ENCODE peak calls at places on chromosomes 5 and 9, in four cellular contexts. J, P, R and O are unnamed samples.

GRCh38 chr5:170176916-170177315 is 55.9 kb upstream of the C5orf58 start:
- DNase-seq in R (no peak), P (no peak), J (no peak), O (no peak)

GRCh38 chr5:1838013-1838412 is 36.8 kb downstream of the NDUFS6 start:
- DNase-seq in R (no peak), P (no peak), J (no peak), O (no peak)

GRCh38 chr5:175873090-175873454 is 1.7 kb downstream of the CPLX2 start:
- DNase-seq in J (no peak), R (no peak), P (peak), O (peak)

GRCh38 chr5:15885156-15885555 is 294.4 kb downstream of the MARCHF11 start:
- DNase-seq in J (no peak), P (no peak), R (no peak), O (no peak)

GRCh38 chr5:101897914-101898313 is 398.2 kb downstream of the SLCO4C1 start:
- DNase-seq in R (no peak), J (peak), P (no peak), O (no peak)

GRCh38 chr5:74056789-74057164 is 430.8 kb downstream of the ARHGEF28 start:
- DNase-seq in P (no peak), R (no peak), J (no peak), O (no peak)

GRCh38 chr9:6198251-6198650 is 17.4 kb upstream of the IL33 start:
- DNase-seq in R (no peak), J (no peak), P (no peak), O (no peak)

GRCh38 chr5:115657883-115658233 is 32.0 kb upstream of the TMED7 start:
- DNase-seq in P (no peak), J (no peak), R (no peak), O (no peak)

GRCh38 chr5:73387630-73388370 is 60.8 kb downstream of the FOXD1 start:
- DNase-seq in P (no peak), J (no peak), R (no peak), O (no peak)

GRCh38 chr9:115590016-115590415 is 472.1 kb upstream of the TNC start:
- DNase-seq in R (no peak), P (no peak), J (no peak), O (no peak)

GRCh38 chr5:10254686-10255085 is 4.6 kb downstream of the CCT5 start:
- DNase-seq in P (no peak), R (no peak), J (no peak), O (no peak)

GRCh38 chr9:137406876-137407589 is 15.9 kb downstream of the EXD3 start:
- DNase-seq in P (peak), J (peak), R (no peak), O (no peak)

GRCh38 chr5:74179183-74179582 is 461.3 kb downstream of the ENC1 start:
- DNase-seq in J (no peak), P (no peak), R (no peak), O (no peak)

GRCh38 chr5:149581931-149582768 is 852 bp downstream of the ARHGEF37 start:
- DNase-seq in P (no peak), R (no peak), J (no peak), O (no peak)

GRCh38 chr9:105700598-105701544 is 6.5 kb downstream of the TMEM38B start:
- DNase-seq in J (no peak), P (no peak), R (no peak), O (no peak)

GRCh38 chr5:113212244-113212920 is 222.4 kb downstream of the TSSK1B start:
- DNase-seq in R (no peak), P (no peak), J (peak), O (no peak)

GRCh38 chr9:129549684-129550083 is 71.2 kb downstream of the C9orf50 start:
- DNase-seq in R (no peak), P (no peak), J (no peak), O (no peak)

GRCh38 chr5:38497946-38498345 is 58.5 kb downstream of the LIFR start:
- DNase-seq in J (no peak), R (no peak), P (no peak), O (no peak)

GRCh38 chr5:83767409-83767992 is 46.8 kb upstream of the HAPLN1 start:
- DNase-seq in J (no peak), P (no peak), R (no peak), O (no peak)

GRCh38 chr5:64766105-64766504 is 2.4 kb downstream of the SREK1IP1 start:
- DNase-seq in R (no peak), P (no peak), J (no peak), O (no peak)

GRCh38 chr5:65203746-65204145 is 278.0 kb downstream of the ADAMTS6 start:
- DNase-seq in R (no peak), P (no peak), J (no peak), O (no peak)

GRCh38 chr9:7536310-7536939 is 263.2 kb downstream of the DMAC1 start:
- DNase-seq in R (no peak), P (peak), J (no peak), O (peak)

GRCh38 chr5:151195622-151196021 is 28.3 kb downstream of the CCDC69 start:
- DNase-seq in J (no peak), P (no peak), R (no peak), O (no peak)

GRCh38 chr9:9142001-9142400 is 1342.4 kb upstream of the DMAC1 start:
- DNase-seq in R (no peak), P (no peak), J (peak), O (no peak)

GRCh38 chr9:126411225-126411947 is 84.8 kb downstream of the MVB12B start:
- DNase-seq in R (no peak), P (no peak), J (no peak), O (no peak)

GRCh38 chr5:151770383-151771258 is 1.1 kb upstream of the G3BP1 start:
- DNase-seq in J (peak), P (peak), R (no peak), O (peak)

GRCh38 chr5:14663734-14664269 is 716 bp upstream of the OTULIN start:
- DNase-seq in R (no peak), J (no peak), P (peak), O (peak)

GRCh38 chr9:91836515-91836914 is 113.5 kb downstream of the ROR2 start:
- DNase-seq in J (no peak), P (no peak), R (no peak), O (no peak)

GRCh38 chr5:5158472-5158895 is 18.4 kb downstream of the ADAMTS16 start:
- DNase-seq in P (no peak), J (no peak), R (no peak), O (no peak)

GRCh38 chr9:3954950-3955670 is 344.8 kb downstream of the GLIS3 start:
- DNase-seq in J (no peak), R (no peak), P (no peak), O (peak)

GRCh38 chr5:56099346-56099745 is 104.6 kb upstream of the IL6ST start:
- DNase-seq in R (no peak), P (no peak), J (no peak), O (no peak)

GRCh38 chr9:7783635-7784063 is 15.9 kb downstream of the DMAC1 start:
- DNase-seq in R (no peak), J (no peak), P (no peak), O (no peak)